ENCODE peak calls at places on chromosomes 6 and 20, in four cellular contexts. One of them, this sample, is unnamed.

GRCh38 chr20:14337400-14338171 is at the start of gene FLRT3:
- DNase-seq in H1: peak; percentile 69
- DNase-seq in K562: no peak
- DNase-seq in GM12878: peak; percentile 70
- DNase-seq in this sample: peak; percentile 93

GRCh38 chr20:51184289-51184688 is 161.4 kb upstream of the KCNG1 start:
- DNase-seq in K562: no peak
- DNase-seq in GM12878: no peak
- DNase-seq in H1: no peak
- DNase-seq in this sample: no peak

GRCh38 chr20:43248341-43248740 is 58.6 kb upstream of the PTPRT start:
- DNase-seq in K562: no peak
- DNase-seq in GM12878: no peak
- DNase-seq in H1: no peak
- DNase-seq in this sample: no peak

GRCh38 chr6:169991913-169992312 is 240.5 kb downstream of the ERMARD start:
- DNase-seq in GM12878: no peak
- DNase-seq in K562: no peak
- DNase-seq in H1: no peak
- DNase-seq in this sample: no peak

GRCh38 chr20:2825770-2826169 is 9.6 kb downstream of the TMEM239 start:
- DNase-seq in K562: no peak
- DNase-seq in GM12878: no peak
- DNase-seq in H1: no peak
- DNase-seq in this sample: no peak

GRCh38 chr6:26311012-26311384 is 54.0 kb upstream of the BTN3A2 start:
- DNase-seq in K562: no peak
- DNase-seq in H1: no peak
- DNase-seq in GM12878: no peak
- DNase-seq in this sample: peak; percentile 38

GRCh38 chr20:17856024-17856564 is 112.5 kb downstream of the SNX5 start:
- DNase-seq in K562: no peak
- DNase-seq in H1: no peak
- DNase-seq in GM12878: peak; percentile 86
- DNase-seq in this sample: peak; percentile 100

GRCh38 chr6:43223175-43223574 is 6.1 kb downstream of the DNPH1 start:
- DNase-seq in GM12878: no peak
- DNase-seq in H1: no peak
- DNase-seq in K562: no peak
- DNase-seq in this sample: no peak

GRCh38 chr6:7540595-7540994 is 876 bp upstream of the DSP start:
- DNase-seq in K562: no peak
- DNase-seq in H1: no peak
- DNase-seq in GM12878: no peak
- DNase-seq in this sample: no peak

GRCh38 chr20:4898282-4898681 is 103.0 kb downstream of the SLC23A2 start:
- DNase-seq in K562: no peak
- DNase-seq in GM12878: no peak
- DNase-seq in H1: no peak
- DNase-seq in this sample: no peak

GRCh38 chr6:14499804-14500203 is 382.2 kb downstream of the CD83 start:
- DNase-seq in K562: no peak
- DNase-seq in GM12878: no peak
- DNase-seq in H1: no peak
- DNase-seq in this sample: no peak

GRCh38 chr6:2447318-2447717 is 201.9 kb upstream of the GMDS start:
- DNase-seq in K562: no peak
- DNase-seq in H1: no peak
- DNase-seq in GM12878: no peak
- DNase-seq in this sample: peak; percentile 51

GRCh38 chr6:118377711-118378414 is 170.2 kb upstream of the PLN start:
- DNase-seq in H1: no peak
- DNase-seq in K562: no peak
- DNase-seq in GM12878: no peak
- DNase-seq in this sample: no peak

GRCh38 chr6:39793528-39793927 is 1.4 kb downstream of the DAAM2 start:
- DNase-seq in H1: no peak
- DNase-seq in GM12878: no peak
- DNase-seq in K562: no peak
- DNase-seq in this sample: no peak

GRCh38 chr6:22925304-22925835 is 356.0 kb downstream of the HDGFL1 start:
- DNase-seq in H1: no peak
- DNase-seq in GM12878: no peak
- DNase-seq in K562: no peak
- DNase-seq in this sample: no peak

GRCh38 chr6:101811108-101811507 is 417.6 kb downstream of the GRIK2 start:
- DNase-seq in H1: no peak
- DNase-seq in GM12878: no peak
- DNase-seq in K562: no peak
- DNase-seq in this sample: no peak

GRCh38 chr6:63789699-63790098 is 154.1 kb downstream of the PHF3 start:
- DNase-seq in K562: no peak
- DNase-seq in H1: no peak
- DNase-seq in GM12878: no peak
- DNase-seq in this sample: no peak

GRCh38 chr20:23131766-23132165 is 45.6 kb upstream of the CD93 start:
- DNase-seq in GM12878: no peak
- DNase-seq in K562: no peak
- DNase-seq in H1: no peak
- DNase-seq in this sample: no peak

GRCh38 chr6:30907758-30908591 is at the start of gene GTF2H4:
- DNase-seq in H1: peak; percentile 95
- DNase-seq in K562: peak; percentile 90
- DNase-seq in GM12878: peak; percentile 94
- DNase-seq in this sample: peak; percentile 99
- TF ChIP-seq POLR2A in H1: no peak
- TF ChIP-seq POLR2A in K562: peak; percentile 83
- TF ChIP-seq POLR2A in GM12878: peak; percentile 65
- TF ChIP-seq POLR2A in this sample: peak; percentile 68

DNA sequence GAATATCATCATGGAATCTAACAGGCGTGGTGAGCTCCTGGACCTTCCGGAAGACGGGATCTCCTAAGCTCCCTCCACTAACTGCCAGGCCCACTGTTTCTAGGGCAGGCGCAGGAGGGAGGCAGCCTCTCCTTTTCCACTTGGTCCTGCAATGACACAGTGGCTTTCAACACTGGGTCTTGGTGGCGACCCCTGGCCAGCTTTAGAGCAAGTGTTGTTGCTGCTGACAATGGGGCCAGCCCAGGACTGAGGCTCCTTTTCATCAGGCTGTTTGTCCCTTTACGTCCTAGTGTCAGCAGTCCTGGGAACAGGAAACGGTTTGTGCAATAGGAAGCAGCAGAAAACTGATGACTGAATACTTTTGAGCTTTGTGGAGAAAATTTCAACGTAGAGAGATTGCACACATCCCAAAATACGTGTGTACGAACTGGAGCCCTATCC is 9.7 kb upstream of the QKI start:
- DNase-seq in K562: no peak
- DNase-seq in H1: no peak
- DNase-seq in GM12878: no peak
- DNase-seq in this sample: peak; percentile 55
- TF ChIP-seq EP300 in K562: no peak
- TF ChIP-seq EP300 in H1: no peak
- TF ChIP-seq EP300 in GM12878: no peak
- TF ChIP-seq EP300 in this sample: no peak

GRCh38 chr6:19301980-19302379 is 535.2 kb upstream of the ID4 start:
- DNase-seq in GM12878: no peak
- DNase-seq in H1: no peak
- DNase-seq in K562: no peak
- DNase-seq in this sample: no peak

GRCh38 chr6:19298422-19298821 is 538.7 kb upstream of the ID4 start:
- DNase-seq in GM12878: no peak
- DNase-seq in K562: no peak
- DNase-seq in H1: no peak
- DNase-seq in this sample: no peak

GRCh38 chr6:19297880-19298279 is 539.3 kb upstream of the ID4 start:
- DNase-seq in K562: no peak
- DNase-seq in GM12878: no peak
- DNase-seq in H1: no peak
- DNase-seq in this sample: no peak

GRCh38 chr6:19303381-19303780 is 533.8 kb upstream of the ID4 start:
- DNase-seq in GM12878: no peak
- DNase-seq in H1: no peak
- DNase-seq in K562: no peak
- DNase-seq in this sample: no peak
- TF ChIP-seq HDAC6 in GM12878: no peak
- TF ChIP-seq HDAC6 in H1: no peak
- TF ChIP-seq HDAC6 in K562: no peak
- TF ChIP-seq HDAC6 in this sample: no peak

GRCh38 chr20:53948383-53949318 is 121.7 kb downstream of the BCAS1 start:
- DNase-seq in H1: no peak
- DNase-seq in K562: no peak
- DNase-seq in GM12878: no peak
- DNase-seq in this sample: no peak

GRCh38 chr20:53947501-53948195 is 122.7 kb downstream of the BCAS1 start:
- DNase-seq in K562: no peak
- DNase-seq in H1: no peak
- DNase-seq in GM12878: no peak
- DNase-seq in this sample: no peak

GRCh38 chr20:53950031-53950430 is 120.4 kb downstream of the BCAS1 start:
- DNase-seq in K562: no peak
- DNase-seq in H1: no peak
- DNase-seq in GM12878: no peak
- DNase-seq in this sample: no peak

GRCh38 chr20:53950578-53950977 is 119.8 kb downstream of the BCAS1 start:
- DNase-seq in H1: no peak
- DNase-seq in GM12878: no peak
- DNase-seq in K562: no peak
- DNase-seq in this sample: no peak

GRCh38 chr20:53949319-53949839 is 121.0 kb downstream of the BCAS1 start:
- DNase-seq in K562: no peak
- DNase-seq in GM12878: no peak
- DNase-seq in H1: no peak
- DNase-seq in this sample: no peak
- TF ChIP-seq POLR2A in K562: no peak
- TF ChIP-seq POLR2A in GM12878: peak; percentile 48
- TF ChIP-seq POLR2A in H1: no peak
- TF ChIP-seq POLR2A in this sample: no peak

This sample was measured in HepG2.